ENCODE peak calls at places on chromosomes 5 and 9, in seven cellular contexts. One of them, this sample, is unnamed.

GRCh38 chr9:5326187-5326586 is 13.5 kb downstream of the RLN1 start:
- DNase-seq in activated B cell treated with CpG ODN at 0.5 μM for 24 hours: no peak
- DNase-seq in iPS DF 6.9: no peak
- DNase-seq in SHP77: no peak
- DNase-seq in NT2/D1: no peak
- DNase-seq in left cardiac atrium: no peak
- DNase-seq in transverse colon: no peak
- DNase-seq in this sample: no peak

GRCh38 chr9:3506164-3506563 is 19.6 kb downstream of the RFX3 start:
- DNase-seq in transverse colon: no peak
- DNase-seq in SHP77: no peak
- DNase-seq in activated B cell treated with CpG ODN at 0.5 μM for 24 hours: no peak
- DNase-seq in iPS DF 6.9: no peak
- DNase-seq in NT2/D1: no peak
- DNase-seq in left cardiac atrium: no peak
- DNase-seq in this sample: no peak

GRCh38 chr5:6359941-6360683 is 18.2 kb downstream of the MED10 start:
- DNase-seq in SHP77: no peak
- DNase-seq in iPS DF 6.9: peak; percentile 5
- DNase-seq in NT2/D1: no peak
- DNase-seq in left cardiac atrium: no peak
- DNase-seq in activated B cell treated with CpG ODN at 0.5 μM for 24 hours: no peak
- DNase-seq in transverse colon: no peak
- DNase-seq in this sample: no peak

GRCh38 chr9:137235424-137236237 is 4.9 kb downstream of the SLC34A3 start:
- DNase-seq in iPS DF 6.9: no peak
- DNase-seq in left cardiac atrium: no peak
- DNase-seq in transverse colon: no peak
- DNase-seq in SHP77: no peak
- DNase-seq in NT2/D1: no peak
- DNase-seq in activated B cell treated with CpG ODN at 0.5 μM for 24 hours: no peak
- DNase-seq in this sample: no peak

GRCh38 chr5:10475931-10476687 is 34.4 kb downstream of the ROPN1L start:
- DNase-seq in activated B cell treated with CpG ODN at 0.5 μM for 24 hours: no peak
- DNase-seq in left cardiac atrium: no peak
- DNase-seq in SHP77: no peak
- DNase-seq in NT2/D1: no peak
- DNase-seq in transverse colon: no peak
- DNase-seq in iPS DF 6.9: no peak
- DNase-seq in this sample: no peak

GRCh38 chr5:22709743-22710142 is 143.4 kb downstream of the CDH12 start:
- DNase-seq in SHP77: no peak
- DNase-seq in activated B cell treated with CpG ODN at 0.5 μM for 24 hours: no peak
- DNase-seq in iPS DF 6.9: no peak
- DNase-seq in left cardiac atrium: no peak
- DNase-seq in transverse colon: no peak
- DNase-seq in NT2/D1: no peak
- DNase-seq in this sample: no peak

GRCh38 chr9:133585481-133586367 is 23.5 kb downstream of the FAM163B start:
- DNase-seq in iPS DF 6.9: no peak
- DNase-seq in transverse colon: no peak
- DNase-seq in SHP77: no peak
- DNase-seq in NT2/D1: no peak
- DNase-seq in activated B cell treated with CpG ODN at 0.5 μM for 24 hours: no peak
- DNase-seq in left cardiac atrium: no peak
- DNase-seq in this sample: no peak

GRCh38 chr5:71732011-71732410 is 12.9 kb downstream of the CARTPT start:
- DNase-seq in iPS DF 6.9: no peak
- DNase-seq in SHP77: no peak
- DNase-seq in transverse colon: no peak
- DNase-seq in activated B cell treated with CpG ODN at 0.5 μM for 24 hours: no peak
- DNase-seq in left cardiac atrium: no peak
- DNase-seq in NT2/D1: no peak
- DNase-seq in this sample: no peak

GRCh38 chr9:34413229-34413852 is 36.6 kb upstream of the MYORG start:
- DNase-seq in transverse colon: peak; percentile 29
- DNase-seq in NT2/D1: peak; percentile 43
- DNase-seq in activated B cell treated with CpG ODN at 0.5 μM for 24 hours: no peak
- DNase-seq in left cardiac atrium: peak; percentile 53
- DNase-seq in SHP77: no peak
- DNase-seq in iPS DF 6.9: peak; percentile 64
- DNase-seq in this sample: peak; percentile 87

GRCh38 chr9:85484235-85484634 is 257.5 kb downstream of the AGTPBP1 start:
- DNase-seq in transverse colon: no peak
- DNase-seq in SHP77: no peak
- DNase-seq in activated B cell treated with CpG ODN at 0.5 μM for 24 hours: no peak
- DNase-seq in iPS DF 6.9: no peak
- DNase-seq in left cardiac atrium: no peak
- DNase-seq in NT2/D1: no peak
- DNase-seq in this sample: no peak

This sample was measured in HAP-1.